ENCODE peak calls at places on chromosome 19, in four cellular contexts. L is fibroblast of mammary gland, R is cardiac muscle cell, C is BJ. T is an unnamed sample.

GRCh38 chr19:19134687-19135158 is 3.6 kb downstream of the TMEM161A start:
- DNase-seq in L (no peak), R (no peak), C (no peak), T (no peak)

GRCh38 chr19:35533822-35534521 is 716 bp downstream of the GAPDHS start:
- DNase-seq in L (peak; percentile 41), R (peak; percentile 57), C (no peak), T (peak; percentile 44)

GRCh38 chr19:3224346-3225325 is at the start of gene CELF5:
- DNase-seq in L (no peak), R (peak; percentile 43), C (no peak), T (peak; percentile 10)

GRCh38 chr19:4068058-4068966 is 1.6 kb upstream of the ZBTB7A start:
- DNase-seq in L (no peak), R (no peak), C (no peak), T (no peak)

GRCh38 chr19:10499550-10500246 is 3.5 kb downstream of the KEAP1 start:
- DNase-seq in L (no peak), R (no peak), C (no peak), T (no peak)

GRCh38 chr19:18385675-18386542 is at the start of gene GDF15:
- DNase-seq in L (peak; percentile 84), R (peak; percentile 92), C (peak; percentile 59), T (peak; percentile 92)

GRCh38 chr19:57034544-57034943 is 85.2 kb upstream of the USP29 start:
- DNase-seq in L (no peak), R (no peak), C (no peak), T (no peak)

GRCh38 chr19:49331616-49332055 is 3.6 kb upstream of the CD37 start:
- DNase-seq in L (peak; percentile 68), R (peak; percentile 69), C (no peak), T (peak; percentile 64)

GRCh38 chr19:14147797-14148605 is 11.6 kb upstream of the ASF1B start:
- DNase-seq in L (peak; percentile 59), R (peak; percentile 80), C (no peak), T (peak; percentile 58)

DNA sequence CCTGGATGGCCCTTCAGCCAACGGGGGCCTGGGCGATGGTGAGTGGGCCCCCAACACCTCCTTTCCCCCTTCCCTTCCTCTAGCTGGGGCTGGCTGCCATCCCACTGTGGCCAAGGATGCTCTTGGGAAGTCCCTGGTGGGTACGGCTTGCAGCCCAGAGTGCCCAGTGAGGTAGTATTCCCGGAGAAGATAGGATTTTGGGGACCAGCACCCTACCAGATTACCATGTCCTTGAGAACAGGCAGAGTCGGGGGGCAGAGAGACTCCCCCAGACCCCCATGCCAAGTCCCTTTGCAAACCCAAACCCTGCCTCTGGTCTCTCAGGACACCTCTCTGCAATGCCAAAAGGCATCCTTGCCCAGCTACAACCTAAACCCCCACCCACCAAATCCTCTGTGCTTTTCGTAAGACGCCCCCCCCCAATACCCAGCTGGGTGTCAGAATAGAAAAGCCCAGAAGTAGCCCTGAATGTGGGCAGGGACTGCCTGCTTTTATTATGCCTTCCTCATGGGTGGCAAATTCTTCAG is 1.7 kb downstream of the HIF3A start:
- DNase-seq in L (no peak), R (no peak), C (no peak), T (no peak)
- H3K4me3 ChIP-seq in L (peak overlapping the region; percentile 61), R (peak overlapping the region; percentile 67), C (no peak overlapping the region), T (no peak overlapping the region)

GRCh38 chr19:23436944-23437343 is 41.7 kb upstream of the ZNF91 start:
- DNase-seq in L (peak; percentile 2), R (no peak), C (no peak), T (no peak)

GRCh38 chr19:23437901-23438300 is 42.6 kb upstream of the ZNF91 start:
- DNase-seq in L (no peak), R (no peak), C (no peak), T (no peak)

GRCh38 chr19:23439623-23440022 is 44.4 kb upstream of the ZNF91 start:
- DNase-seq in L (peak; percentile 7), R (no peak), C (no peak), T (no peak)

GRCh38 chr19:23440207-23440606 is 44.9 kb upstream of the ZNF91 start:
- DNase-seq in L (no peak), R (no peak), C (no peak), T (no peak)

GRCh38 chr19:23436318-23436717 is 41.0 kb upstream of the ZNF91 start:
- DNase-seq in L (no peak), R (no peak), C (no peak), T (no peak)
- TF ChIP-seq CTCF in L (peak; percentile 28), R (peak; percentile 5), C (peak; percentile 17), T (peak; percentile 18)

GRCh38 chr19:9009935-9010651 is at the start of gene MUC16:
- DNase-seq in L (no peak), R (no peak), C (no peak), T (no peak)

GRCh38 chr19:9008667-9009066 is 1.5 kb downstream of the MUC16 start:
- DNase-seq in L (no peak), R (no peak), C (no peak), T (no peak)

GRCh38 chr19:9011875-9012274 is 1.7 kb upstream of the MUC16 start:
- DNase-seq in L (no peak), R (no peak), C (no peak), T (no peak)

GRCh38 chr19:9010693-9011092 is 484 bp upstream of the MUC16 start:
- DNase-seq in L (no peak), R (no peak), C (no peak), T (no peak)

DNA sequence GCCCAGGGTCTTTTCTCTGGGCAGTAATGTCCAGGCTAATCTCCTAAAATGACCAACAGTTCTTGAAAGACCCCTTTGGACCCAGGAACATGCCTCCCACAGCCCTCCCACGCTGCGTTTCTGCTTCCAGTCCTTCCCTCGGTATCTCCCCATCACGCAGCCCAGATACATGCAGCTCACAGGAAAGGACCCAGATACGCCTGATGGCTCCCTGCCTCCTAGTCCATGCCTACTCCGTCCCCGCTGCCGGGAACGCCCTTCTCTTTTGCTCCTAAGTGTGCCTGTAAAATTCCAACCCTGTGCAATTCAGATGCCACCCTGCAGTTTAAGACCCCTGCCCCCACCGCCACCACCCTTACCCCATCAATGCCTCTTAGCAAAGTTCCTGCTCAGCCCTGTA is 778 bp downstream of the MUC16 start:
- DNase-seq in L (no peak), R (no peak), C (no peak), T (no peak)
- H3K4me3 ChIP-seq in L (no peak overlapping the region), R (no peak overlapping the region), C (no peak overlapping the region), T (no peak overlapping the region)

GRCh38 chr19:6372594-6373095 is at the start of gene ALKBH7:
- DNase-seq in L (peak; percentile 100), R (peak; percentile 100), C (peak; percentile 97), T (peak; percentile 100)
- TF ChIP-seq CTCF in L (no peak), R (no peak), C (no peak), T (no peak)

GRCh38 chr19:58040751-58041525 is 7.1 kb downstream of the ZSCAN1 start:
- DNase-seq in L (no peak), R (no peak), C (no peak), T (no peak)

GRCh38 chr19:58035863-58036262 is 2.0 kb downstream of the ZSCAN1 start:
- DNase-seq in L (no peak), R (no peak), C (no peak), T (no peak)

GRCh38 chr19:58037927-58038687 is 4.3 kb downstream of the ZSCAN1 start:
- DNase-seq in L (no peak), R (peak; percentile 12), C (no peak), T (peak; percentile 36)

GRCh38 chr19:58042709-58043340 is 9.0 kb downstream of the ZSCAN1 start:
- DNase-seq in L (no peak), R (no peak), C (no peak), T (no peak)

DNA sequence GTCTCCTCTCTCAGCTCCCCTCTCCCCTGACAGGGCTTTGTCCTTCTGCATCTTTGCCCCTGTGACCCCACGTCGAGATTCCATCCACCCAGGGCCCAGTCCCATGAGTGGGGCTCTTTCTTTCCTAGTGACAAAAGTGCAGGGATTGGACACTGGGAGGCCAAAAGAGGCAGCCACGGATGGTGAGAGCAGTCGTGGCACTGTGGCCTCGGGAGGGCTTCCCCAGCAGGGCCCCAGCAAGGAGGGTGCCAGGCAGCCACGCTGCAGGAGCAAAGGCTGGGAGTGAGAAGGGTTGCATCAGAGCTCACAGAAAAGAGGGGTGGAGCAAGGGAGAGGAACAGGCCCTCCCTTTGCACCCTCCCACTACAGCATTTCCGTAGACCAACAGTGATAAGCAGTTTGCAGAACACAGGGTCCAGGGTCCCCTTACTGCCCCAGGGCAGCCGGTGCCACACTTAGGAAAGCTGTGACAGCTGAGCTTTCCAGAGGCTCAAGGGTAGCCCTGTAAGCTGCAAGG is 4.9 kb downstream of the ZSCAN1 start:
- DNase-seq in L (no peak), R (no peak), C (no peak), T (peak; percentile 34)
- H3K4me3 ChIP-seq in L (no peak overlapping the region), R (no peak overlapping the region), C (no peak overlapping the region), T (no peak overlapping the region)

T was measured in foreskin fibroblast.